ENCODE peak calls at places on chromosome 16, in five cellular contexts. One of them, this sample, is unnamed.
A peak's percentile ranks its signal among the peaks of the same experiment; 100 is the strongest.

GRCh38 chr16:84446596-84447392 is 57.7 kb downstream of the MEAK7 start:
- DNase-seq in AG10803: peak; percentile 4
- DNase-seq in neural crest cell: no peak
- DNase-seq in NK-92 treated with Interleukin-12 subunit alpha and Interleukin-12 subunit beta, amount 100 ng/mL, for 24 hours: no peak
- DNase-seq in kidney tubule cell: no peak
- DNase-seq in this sample: no peak

GRCh38 chr16:63714876-63715275 is 1407.0 kb downstream of the CDH11 start:
- DNase-seq in neural crest cell: no peak
- DNase-seq in NK-92 treated with Interleukin-12 subunit alpha and Interleukin-12 subunit beta, amount 100 ng/mL, for 24 hours: no peak
- DNase-seq in kidney tubule cell: no peak
- DNase-seq in AG10803: no peak
- DNase-seq in this sample: no peak

GRCh38 chr16:11561440-11561797 is 25.3 kb downstream of the LITAF start:
- DNase-seq in neural crest cell: no peak
- DNase-seq in kidney tubule cell: no peak
- DNase-seq in NK-92 treated with Interleukin-12 subunit alpha and Interleukin-12 subunit beta, amount 100 ng/mL, for 24 hours: no peak
- DNase-seq in AG10803: no peak
- DNase-seq in this sample: no peak

GRCh38 chr16:16083421-16084156 is 134.2 kb downstream of the ABCC1 start:
- DNase-seq in NK-92 treated with Interleukin-12 subunit alpha and Interleukin-12 subunit beta, amount 100 ng/mL, for 24 hours: peak; percentile 35
- DNase-seq in AG10803: no peak
- DNase-seq in neural crest cell: no peak
- DNase-seq in kidney tubule cell: peak; percentile 80
- DNase-seq in this sample: no peak

GRCh38 chr16:57998992-57999365 is 1.5 kb downstream of the ZNF319 start:
- DNase-seq in AG10803: no peak
- DNase-seq in neural crest cell: no peak
- DNase-seq in kidney tubule cell: no peak
- DNase-seq in NK-92 treated with Interleukin-12 subunit alpha and Interleukin-12 subunit beta, amount 100 ng/mL, for 24 hours: no peak
- DNase-seq in this sample: peak; percentile 35

GRCh38 chr16:77788196-77789084 is at the start of gene VAT1L:
- DNase-seq in NK-92 treated with Interleukin-12 subunit alpha and Interleukin-12 subunit beta, amount 100 ng/mL, for 24 hours: no peak
- DNase-seq in neural crest cell: peak; percentile 47
- DNase-seq in AG10803: peak; percentile 53
- DNase-seq in kidney tubule cell: peak; percentile 45
- DNase-seq in this sample: peak; percentile 52

GRCh38 chr16:57297856-57298255 is 13.4 kb upstream of the PLLP start:
- DNase-seq in neural crest cell: no peak
- DNase-seq in AG10803: no peak
- DNase-seq in NK-92 treated with Interleukin-12 subunit alpha and Interleukin-12 subunit beta, amount 100 ng/mL, for 24 hours: no peak
- DNase-seq in kidney tubule cell: no peak
- DNase-seq in this sample: no peak

GRCh38 chr16:11315499-11315898 is 29.8 kb upstream of the RMI2 start:
- DNase-seq in neural crest cell: peak; percentile 14
- DNase-seq in AG10803: no peak
- DNase-seq in kidney tubule cell: peak; percentile 98
- DNase-seq in NK-92 treated with Interleukin-12 subunit alpha and Interleukin-12 subunit beta, amount 100 ng/mL, for 24 hours: no peak
- DNase-seq in this sample: no peak

GRCh38 chr16:87068751-87069150 is 248.4 kb downstream of the C16orf95 start:
- DNase-seq in AG10803: no peak
- DNase-seq in neural crest cell: no peak
- DNase-seq in NK-92 treated with Interleukin-12 subunit alpha and Interleukin-12 subunit beta, amount 100 ng/mL, for 24 hours: no peak
- DNase-seq in kidney tubule cell: no peak
- DNase-seq in this sample: no peak

GRCh38 chr16:53132406-53132805 is 77.6 kb downstream of the CHD9 start:
- DNase-seq in NK-92 treated with Interleukin-12 subunit alpha and Interleukin-12 subunit beta, amount 100 ng/mL, for 24 hours: no peak
- DNase-seq in neural crest cell: no peak
- DNase-seq in kidney tubule cell: no peak
- DNase-seq in AG10803: peak; percentile 23
- DNase-seq in this sample: peak; percentile 30

GRCh38 chr16:72532896-72533295 is 360.9 kb upstream of the PMFBP1 start:
- DNase-seq in AG10803: peak; percentile 9
- DNase-seq in kidney tubule cell: no peak
- DNase-seq in NK-92 treated with Interleukin-12 subunit alpha and Interleukin-12 subunit beta, amount 100 ng/mL, for 24 hours: no peak
- DNase-seq in neural crest cell: no peak
- DNase-seq in this sample: peak; percentile 29

GRCh38 chr16:68416057-68417046 is 32.0 kb downstream of the SMPD3 start:
- DNase-seq in kidney tubule cell: peak; percentile 13
- DNase-seq in neural crest cell: no peak
- DNase-seq in AG10803: no peak
- DNase-seq in NK-92 treated with Interleukin-12 subunit alpha and Interleukin-12 subunit beta, amount 100 ng/mL, for 24 hours: no peak
- DNase-seq in this sample: no peak